ENCODE peak calls at places on chromosomes 4 and X, in ten cellular contexts. One of them, this sample, is unnamed.

GRCh38 chrX:131588995-131589394 is 45.1 kb downstream of the OR13H1 start:
- DNase-seq in tibial artery: no peak
- DNase-seq in mesothelial cell of epicardium: peak; percentile 39
- DNase-seq in activated naive CD4-positive, alpha-beta T cell treated with anti-CD3 and anti-CD28 coated beads for 36 hours: no peak
- DNase-seq in Kasumi-1: no peak
- DNase-seq in Ammon's horn: no peak
- DNase-seq in RPMI8226: no peak
- DNase-seq in SK-N-DZ: no peak
- DNase-seq in hepatocyte: peak; percentile 28
- DNase-seq in NCI-H1105: no peak
- DNase-seq in this sample: no peak

GRCh38 chr4:119508281-119508680 is 120.3 kb downstream of the PDE5A start:
- DNase-seq in tibial artery: no peak
- DNase-seq in mesothelial cell of epicardium: no peak
- DNase-seq in activated naive CD4-positive, alpha-beta T cell treated with anti-CD3 and anti-CD28 coated beads for 36 hours: no peak
- DNase-seq in Kasumi-1: no peak
- DNase-seq in Ammon's horn: no peak
- DNase-seq in RPMI8226: no peak
- DNase-seq in SK-N-DZ: no peak
- DNase-seq in hepatocyte: no peak
- DNase-seq in NCI-H1105: no peak
- DNase-seq in this sample: no peak

GRCh38 chrX:13761606-13762005 is 27.1 kb downstream of the OFD1 start:
- DNase-seq in tibial artery: no peak
- DNase-seq in mesothelial cell of epicardium: no peak
- DNase-seq in activated naive CD4-positive, alpha-beta T cell treated with anti-CD3 and anti-CD28 coated beads for 36 hours: no peak
- DNase-seq in Kasumi-1: no peak
- DNase-seq in Ammon's horn: no peak
- DNase-seq in RPMI8226: no peak
- DNase-seq in SK-N-DZ: no peak
- DNase-seq in hepatocyte: peak; percentile 10
- DNase-seq in NCI-H1105: no peak
- DNase-seq in this sample: no peak

GRCh38 chr4:184473265-184473514 is 1.2 kb downstream of the IRF2 start:
- DNase-seq in tibial artery: no peak
- DNase-seq in mesothelial cell of epicardium: no peak
- DNase-seq in activated naive CD4-positive, alpha-beta T cell treated with anti-CD3 and anti-CD28 coated beads for 36 hours: no peak
- DNase-seq in Kasumi-1: no peak
- DNase-seq in Ammon's horn: no peak
- DNase-seq in RPMI8226: no peak
- DNase-seq in SK-N-DZ: no peak
- DNase-seq in hepatocyte: no peak
- DNase-seq in NCI-H1105: no peak
- DNase-seq in this sample: no peak

GRCh38 chr4:30461218-30461617 is 259.0 kb upstream of the PCDH7 start:
- DNase-seq in tibial artery: no peak
- DNase-seq in mesothelial cell of epicardium: no peak
- DNase-seq in activated naive CD4-positive, alpha-beta T cell treated with anti-CD3 and anti-CD28 coated beads for 36 hours: no peak
- DNase-seq in Kasumi-1: no peak
- DNase-seq in Ammon's horn: no peak
- DNase-seq in RPMI8226: no peak
- DNase-seq in SK-N-DZ: no peak
- DNase-seq in hepatocyte: no peak
- DNase-seq in NCI-H1105: no peak
- DNase-seq in this sample: no peak

GRCh38 chrX:71365356-71365875 is 741 bp upstream of the TAF1 start:
- DNase-seq in tibial artery: no peak
- DNase-seq in mesothelial cell of epicardium: no peak
- DNase-seq in activated naive CD4-positive, alpha-beta T cell treated with anti-CD3 and anti-CD28 coated beads for 36 hours: no peak
- DNase-seq in Kasumi-1: no peak
- DNase-seq in Ammon's horn: no peak
- DNase-seq in RPMI8226: no peak
- DNase-seq in SK-N-DZ: no peak
- DNase-seq in hepatocyte: no peak
- DNase-seq in NCI-H1105: no peak
- DNase-seq in this sample: no peak

GRCh38 chr4:80990851-80991250 is 39.7 kb upstream of the BMP3 start:
- DNase-seq in tibial artery: no peak
- DNase-seq in mesothelial cell of epicardium: no peak
- DNase-seq in activated naive CD4-positive, alpha-beta T cell treated with anti-CD3 and anti-CD28 coated beads for 36 hours: no peak
- DNase-seq in Kasumi-1: no peak
- DNase-seq in Ammon's horn: no peak
- DNase-seq in RPMI8226: no peak
- DNase-seq in SK-N-DZ: no peak
- DNase-seq in hepatocyte: no peak
- DNase-seq in NCI-H1105: no peak
- DNase-seq in this sample: no peak

GRCh38 chrX:135737361-135738071 is 24.1 kb downstream of the CT45A1 start:
- DNase-seq in tibial artery: no peak
- DNase-seq in mesothelial cell of epicardium: no peak
- DNase-seq in activated naive CD4-positive, alpha-beta T cell treated with anti-CD3 and anti-CD28 coated beads for 36 hours: no peak
- DNase-seq in Kasumi-1: no peak
- DNase-seq in Ammon's horn: peak; percentile 2
- DNase-seq in RPMI8226: peak; percentile 13
- DNase-seq in SK-N-DZ: no peak
- DNase-seq in hepatocyte: no peak
- DNase-seq in NCI-H1105: no peak
- DNase-seq in this sample: no peak

GRCh38 chr4:24778427-24779225 is 16.7 kb upstream of the SOD3 start:
- DNase-seq in tibial artery: peak; percentile 82
- DNase-seq in mesothelial cell of epicardium: no peak
- DNase-seq in activated naive CD4-positive, alpha-beta T cell treated with anti-CD3 and anti-CD28 coated beads for 36 hours: no peak
- DNase-seq in Kasumi-1: no peak
- DNase-seq in Ammon's horn: no peak
- DNase-seq in RPMI8226: no peak
- DNase-seq in SK-N-DZ: no peak
- DNase-seq in hepatocyte: peak; percentile 66
- DNase-seq in NCI-H1105: no peak
- DNase-seq in this sample: peak; percentile 73

GRCh38 chr4:1715002-1715761 is 3.1 kb upstream of the SLBP start:
- DNase-seq in tibial artery: peak; percentile 19
- DNase-seq in mesothelial cell of epicardium: no peak
- DNase-seq in activated naive CD4-positive, alpha-beta T cell treated with anti-CD3 and anti-CD28 coated beads for 36 hours: no peak
- DNase-seq in Kasumi-1: peak; percentile 69
- DNase-seq in Ammon's horn: no peak
- DNase-seq in RPMI8226: no peak
- DNase-seq in SK-N-DZ: no peak
- DNase-seq in hepatocyte: no peak
- DNase-seq in NCI-H1105: no peak
- DNase-seq in this sample: no peak

GRCh38 chr4:110033994-110034393 is 121.3 kb downstream of the EGF start:
- DNase-seq in tibial artery: peak; percentile 34
- DNase-seq in mesothelial cell of epicardium: no peak
- DNase-seq in activated naive CD4-positive, alpha-beta T cell treated with anti-CD3 and anti-CD28 coated beads for 36 hours: no peak
- DNase-seq in Kasumi-1: peak; percentile 66
- DNase-seq in Ammon's horn: no peak
- DNase-seq in RPMI8226: peak; percentile 41
- DNase-seq in SK-N-DZ: no peak
- DNase-seq in hepatocyte: no peak
- DNase-seq in NCI-H1105: no peak
- DNase-seq in this sample: no peak

GRCh38 chrX:148601034-148601433 is 100.6 kb downstream of the AFF2 start:
- DNase-seq in tibial artery: no peak
- DNase-seq in mesothelial cell of epicardium: no peak
- DNase-seq in activated naive CD4-positive, alpha-beta T cell treated with anti-CD3 and anti-CD28 coated beads for 36 hours: no peak
- DNase-seq in Kasumi-1: peak; percentile 33
- DNase-seq in Ammon's horn: no peak
- DNase-seq in RPMI8226: no peak
- DNase-seq in SK-N-DZ: no peak
- DNase-seq in hepatocyte: peak; percentile 8
- DNase-seq in NCI-H1105: no peak
- DNase-seq in this sample: no peak

GRCh38 chr4:136392576-136392975 is 1139.7 kb downstream of the PCDH18 start:
- DNase-seq in tibial artery: no peak
- DNase-seq in mesothelial cell of epicardium: no peak
- DNase-seq in activated naive CD4-positive, alpha-beta T cell treated with anti-CD3 and anti-CD28 coated beads for 36 hours: no peak
- DNase-seq in Kasumi-1: no peak
- DNase-seq in Ammon's horn: no peak
- DNase-seq in RPMI8226: no peak
- DNase-seq in SK-N-DZ: no peak
- DNase-seq in hepatocyte: no peak
- DNase-seq in NCI-H1105: no peak
- DNase-seq in this sample: no peak

GRCh38 chrX:115058276-115058675 is 40.9 kb upstream of the IL13RA2 start:
- DNase-seq in tibial artery: no peak
- DNase-seq in mesothelial cell of epicardium: no peak
- DNase-seq in activated naive CD4-positive, alpha-beta T cell treated with anti-CD3 and anti-CD28 coated beads for 36 hours: no peak
- DNase-seq in Kasumi-1: no peak
- DNase-seq in Ammon's horn: no peak
- DNase-seq in RPMI8226: no peak
- DNase-seq in SK-N-DZ: no peak
- DNase-seq in hepatocyte: peak; percentile 61
- DNase-seq in NCI-H1105: no peak
- DNase-seq in this sample: peak; percentile 19

GRCh38 chr4:62544428-62544827 is 1344.3 kb downstream of the ADGRL3 start:
- DNase-seq in tibial artery: no peak
- DNase-seq in mesothelial cell of epicardium: no peak
- DNase-seq in activated naive CD4-positive, alpha-beta T cell treated with anti-CD3 and anti-CD28 coated beads for 36 hours: no peak
- DNase-seq in Kasumi-1: peak; percentile 18
- DNase-seq in Ammon's horn: no peak
- DNase-seq in RPMI8226: no peak
- DNase-seq in SK-N-DZ: no peak
- DNase-seq in hepatocyte: no peak
- DNase-seq in NCI-H1105: no peak
- DNase-seq in this sample: no peak

GRCh38 chr4:5292091-5292490 is 240.8 kb downstream of the STK32B start:
- DNase-seq in tibial artery: no peak
- DNase-seq in mesothelial cell of epicardium: no peak
- DNase-seq in activated naive CD4-positive, alpha-beta T cell treated with anti-CD3 and anti-CD28 coated beads for 36 hours: no peak
- DNase-seq in Kasumi-1: no peak
- DNase-seq in Ammon's horn: no peak
- DNase-seq in RPMI8226: no peak
- DNase-seq in SK-N-DZ: no peak
- DNase-seq in hepatocyte: no peak
- DNase-seq in NCI-H1105: peak; percentile 63
- DNase-seq in this sample: no peak

GRCh38 chr4:48909697-48910096 is 3.1 kb upstream of the OCIAD2 start:
- DNase-seq in tibial artery: no peak
- DNase-seq in mesothelial cell of epicardium: no peak
- DNase-seq in activated naive CD4-positive, alpha-beta T cell treated with anti-CD3 and anti-CD28 coated beads for 36 hours: peak; percentile 87
- DNase-seq in Kasumi-1: peak; percentile 66
- DNase-seq in Ammon's horn: no peak
- DNase-seq in RPMI8226: no peak
- DNase-seq in SK-N-DZ: no peak
- DNase-seq in hepatocyte: peak; percentile 88
- DNase-seq in NCI-H1105: no peak
- DNase-seq in this sample: no peak

GRCh38 chr4:181670506-181670905 is 572.7 kb upstream of the TENM3 start:
- DNase-seq in tibial artery: no peak
- DNase-seq in mesothelial cell of epicardium: no peak
- DNase-seq in activated naive CD4-positive, alpha-beta T cell treated with anti-CD3 and anti-CD28 coated beads for 36 hours: no peak
- DNase-seq in Kasumi-1: no peak
- DNase-seq in Ammon's horn: no peak
- DNase-seq in RPMI8226: no peak
- DNase-seq in SK-N-DZ: no peak
- DNase-seq in hepatocyte: no peak
- DNase-seq in NCI-H1105: peak; percentile 1
- DNase-seq in this sample: no peak

GRCh38 chr4:19774690-19775256 is 476.9 kb upstream of the SLIT2 start:
- DNase-seq in tibial artery: no peak
- DNase-seq in mesothelial cell of epicardium: no peak
- DNase-seq in activated naive CD4-positive, alpha-beta T cell treated with anti-CD3 and anti-CD28 coated beads for 36 hours: no peak
- DNase-seq in Kasumi-1: no peak
- DNase-seq in Ammon's horn: no peak
- DNase-seq in RPMI8226: no peak
- DNase-seq in SK-N-DZ: no peak
- DNase-seq in hepatocyte: no peak
- DNase-seq in NCI-H1105: no peak
- DNase-seq in this sample: no peak

GRCh38 chr4:5707366-5708133 is 809 bp downstream of the EVC2 start:
- DNase-seq in tibial artery: no peak
- DNase-seq in mesothelial cell of epicardium: no peak
- DNase-seq in activated naive CD4-positive, alpha-beta T cell treated with anti-CD3 and anti-CD28 coated beads for 36 hours: no peak
- DNase-seq in Kasumi-1: peak; percentile 16
- DNase-seq in Ammon's horn: no peak
- DNase-seq in RPMI8226: no peak
- DNase-seq in SK-N-DZ: no peak
- DNase-seq in hepatocyte: no peak
- DNase-seq in NCI-H1105: no peak
- DNase-seq in this sample: no peak

GRCh38 chr4:8727546-8728510 is 135.3 kb downstream of the CPZ start:
- DNase-seq in tibial artery: peak; percentile 15
- DNase-seq in mesothelial cell of epicardium: peak; percentile 35
- DNase-seq in activated naive CD4-positive, alpha-beta T cell treated with anti-CD3 and anti-CD28 coated beads for 36 hours: no peak
- DNase-seq in Kasumi-1: no peak
- DNase-seq in Ammon's horn: no peak
- DNase-seq in RPMI8226: peak; percentile 13
- DNase-seq in SK-N-DZ: no peak
- DNase-seq in hepatocyte: no peak
- DNase-seq in NCI-H1105: no peak
- DNase-seq in this sample: peak; percentile 14

GRCh38 chrX:50536955-50537354 is 66.3 kb upstream of the DGKK start:
- DNase-seq in tibial artery: no peak
- DNase-seq in mesothelial cell of epicardium: no peak
- DNase-seq in activated naive CD4-positive, alpha-beta T cell treated with anti-CD3 and anti-CD28 coated beads for 36 hours: no peak
- DNase-seq in Kasumi-1: no peak
- DNase-seq in Ammon's horn: peak; percentile 1
- DNase-seq in RPMI8226: peak; percentile 11
- DNase-seq in SK-N-DZ: no peak
- DNase-seq in hepatocyte: no peak
- DNase-seq in NCI-H1105: no peak
- DNase-seq in this sample: no peak

GRCh38 chr4:1053080-1053661 is 41.7 kb downstream of the FGFRL1 start:
- DNase-seq in tibial artery: no peak
- DNase-seq in mesothelial cell of epicardium: no peak
- DNase-seq in activated naive CD4-positive, alpha-beta T cell treated with anti-CD3 and anti-CD28 coated beads for 36 hours: no peak
- DNase-seq in Kasumi-1: no peak
- DNase-seq in Ammon's horn: no peak
- DNase-seq in RPMI8226: no peak
- DNase-seq in SK-N-DZ: no peak
- DNase-seq in hepatocyte: no peak
- DNase-seq in NCI-H1105: no peak
- DNase-seq in this sample: no peak

This sample was measured in breast epithelium.